ENCODE peak calls at places on chromosomes 7 and 10, in nine cellular contexts. One of them, this sample, is unnamed.

GRCh38 chr7:49367072-49367471 is 406.4 kb upstream of the VWC2 start:
- DNase-seq in heart right ventricle: no peak
- DNase-seq in cardiac muscle cell: no peak
- DNase-seq in upper lobe of left lung: no peak
- DNase-seq in psoas muscle: no peak
- DNase-seq in spleen: no peak
- DNase-seq in dorsolateral prefrontal cortex: no peak
- DNase-seq in neural progenitor cell: no peak
- DNase-seq in activated B cell treated with CpG ODN at 0.5 μM for 24 hours: no peak
- DNase-seq in this sample: no peak

GRCh38 chr10:119270893-119271361 is 63.6 kb downstream of the GRK5 start:
- DNase-seq in heart right ventricle: peak; percentile 88
- DNase-seq in cardiac muscle cell: peak; percentile 85
- DNase-seq in upper lobe of left lung: peak; percentile 91
- DNase-seq in psoas muscle: peak; percentile 73
- DNase-seq in spleen: peak; percentile 94
- DNase-seq in dorsolateral prefrontal cortex: no peak
- DNase-seq in neural progenitor cell: no peak
- DNase-seq in activated B cell treated with CpG ODN at 0.5 μM for 24 hours: peak; percentile 45
- DNase-seq in this sample: peak; percentile 75

GRCh38 chr10:85862771-85863170 is 503.8 kb downstream of the GRID1 start:
- DNase-seq in heart right ventricle: no peak
- DNase-seq in cardiac muscle cell: no peak
- DNase-seq in upper lobe of left lung: no peak
- DNase-seq in psoas muscle: no peak
- DNase-seq in spleen: no peak
- DNase-seq in dorsolateral prefrontal cortex: no peak
- DNase-seq in neural progenitor cell: no peak
- DNase-seq in activated B cell treated with CpG ODN at 0.5 μM for 24 hours: no peak
- DNase-seq in this sample: no peak

GRCh38 chr10:127309609-127310008 is 113.2 kb upstream of the INSYN2A start:
- DNase-seq in heart right ventricle: no peak
- DNase-seq in cardiac muscle cell: peak; percentile 6
- DNase-seq in upper lobe of left lung: no peak
- DNase-seq in psoas muscle: no peak
- DNase-seq in spleen: no peak
- DNase-seq in dorsolateral prefrontal cortex: no peak
- DNase-seq in neural progenitor cell: no peak
- DNase-seq in activated B cell treated with CpG ODN at 0.5 μM for 24 hours: no peak
- DNase-seq in this sample: no peak

GRCh38 chr10:17175551-17175950 is 25.9 kb downstream of the TRDMT1 start:
- DNase-seq in heart right ventricle: no peak
- DNase-seq in cardiac muscle cell: peak; percentile 41
- DNase-seq in upper lobe of left lung: no peak
- DNase-seq in psoas muscle: no peak
- DNase-seq in spleen: no peak
- DNase-seq in dorsolateral prefrontal cortex: no peak
- DNase-seq in neural progenitor cell: peak; percentile 39
- DNase-seq in activated B cell treated with CpG ODN at 0.5 μM for 24 hours: no peak
- DNase-seq in this sample: no peak

GRCh38 chr10:19663344-19663743 is 152.9 kb upstream of the PLXDC2 start:
- DNase-seq in heart right ventricle: no peak
- DNase-seq in cardiac muscle cell: no peak
- DNase-seq in upper lobe of left lung: no peak
- DNase-seq in psoas muscle: no peak
- DNase-seq in spleen: no peak
- DNase-seq in dorsolateral prefrontal cortex: no peak
- DNase-seq in neural progenitor cell: peak; percentile 6
- DNase-seq in activated B cell treated with CpG ODN at 0.5 μM for 24 hours: no peak
- DNase-seq in this sample: no peak

GRCh38 chr7:33299425-33299824 is 170.1 kb downstream of the BBS9 start:
- DNase-seq in heart right ventricle: no peak
- DNase-seq in cardiac muscle cell: no peak
- DNase-seq in upper lobe of left lung: no peak
- DNase-seq in psoas muscle: no peak
- DNase-seq in spleen: no peak
- DNase-seq in dorsolateral prefrontal cortex: no peak
- DNase-seq in neural progenitor cell: no peak
- DNase-seq in activated B cell treated with CpG ODN at 0.5 μM for 24 hours: no peak
- DNase-seq in this sample: no peak

GRCh38 chr10:125256026-125256425 is 95.7 kb upstream of the CTBP2 start:
- DNase-seq in heart right ventricle: no peak
- DNase-seq in cardiac muscle cell: no peak
- DNase-seq in upper lobe of left lung: no peak
- DNase-seq in psoas muscle: no peak
- DNase-seq in spleen: no peak
- DNase-seq in dorsolateral prefrontal cortex: no peak
- DNase-seq in neural progenitor cell: no peak
- DNase-seq in activated B cell treated with CpG ODN at 0.5 μM for 24 hours: no peak
- DNase-seq in this sample: no peak

GRCh38 chr10:132397671-132398565 is 918 bp downstream of the PWWP2B start:
- DNase-seq in heart right ventricle: peak; percentile 47
- DNase-seq in cardiac muscle cell: peak; percentile 45
- DNase-seq in upper lobe of left lung: peak; percentile 89
- DNase-seq in psoas muscle: peak; percentile 72
- DNase-seq in spleen: peak; percentile 92
- DNase-seq in dorsolateral prefrontal cortex: no peak
- DNase-seq in neural progenitor cell: peak; percentile 58
- DNase-seq in activated B cell treated with CpG ODN at 0.5 μM for 24 hours: peak; percentile 56
- DNase-seq in this sample: peak; percentile 40

GRCh38 chr10:132395704-132396494 is 1.1 kb upstream of the PWWP2B start:
- DNase-seq in heart right ventricle: peak; percentile 83
- DNase-seq in cardiac muscle cell: peak; percentile 57
- DNase-seq in upper lobe of left lung: peak; percentile 94
- DNase-seq in psoas muscle: peak; percentile 89
- DNase-seq in spleen: peak; percentile 95
- DNase-seq in dorsolateral prefrontal cortex: no peak
- DNase-seq in neural progenitor cell: peak; percentile 81
- DNase-seq in activated B cell treated with CpG ODN at 0.5 μM for 24 hours: peak; percentile 49
- DNase-seq in this sample: no peak

GRCh38 chr10:132394936-132395703 is 1.9 kb upstream of the PWWP2B start:
- DNase-seq in heart right ventricle: peak; percentile 12
- DNase-seq in cardiac muscle cell: no peak
- DNase-seq in upper lobe of left lung: peak; percentile 66
- DNase-seq in psoas muscle: no peak
- DNase-seq in spleen: peak; percentile 82
- DNase-seq in dorsolateral prefrontal cortex: no peak
- DNase-seq in neural progenitor cell: no peak
- DNase-seq in activated B cell treated with CpG ODN at 0.5 μM for 24 hours: no peak
- DNase-seq in this sample: no peak

GRCh38 chr10:132397036-132397541 is at the start of gene PWWP2B:
- DNase-seq in heart right ventricle: peak; percentile 71
- DNase-seq in cardiac muscle cell: peak; percentile 48
- DNase-seq in upper lobe of left lung: peak; percentile 96
- DNase-seq in psoas muscle: peak; percentile 79
- DNase-seq in spleen: peak; percentile 94
- DNase-seq in dorsolateral prefrontal cortex: no peak
- DNase-seq in neural progenitor cell: peak; percentile 70
- DNase-seq in activated B cell treated with CpG ODN at 0.5 μM for 24 hours: peak; percentile 67
- DNase-seq in this sample: peak; percentile 64

DNA sequence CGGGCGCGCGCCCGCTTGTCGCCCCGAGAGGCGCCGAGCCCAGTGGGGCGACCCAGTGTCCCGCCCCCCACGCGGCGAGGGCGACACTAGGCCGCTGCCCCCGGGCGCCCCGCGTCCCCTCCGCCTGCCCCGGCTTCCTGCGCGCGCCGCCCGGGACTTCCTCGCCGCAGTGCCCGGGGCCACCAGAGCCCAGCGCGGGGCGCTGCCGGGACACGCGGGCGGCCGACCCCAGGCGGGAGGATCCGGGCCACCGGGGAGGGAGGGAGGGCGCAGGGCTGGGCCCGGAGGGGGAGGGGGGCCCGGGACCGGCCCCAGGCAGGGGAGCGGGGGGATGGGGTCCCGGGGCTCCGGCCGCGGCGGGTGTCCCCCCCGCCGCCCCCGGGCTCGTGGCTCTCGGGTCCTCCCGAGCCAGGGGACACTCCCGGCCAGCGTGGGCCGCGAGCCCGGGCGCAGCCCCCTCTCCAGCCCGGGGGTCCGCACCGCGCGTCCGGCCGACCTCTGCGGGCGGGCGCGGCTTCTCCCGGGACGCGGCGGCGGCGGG is 435 bp upstream of the PWWP2B start:
- DNase-seq in heart right ventricle: peak; percentile 73
- DNase-seq in cardiac muscle cell: peak; percentile 56
- DNase-seq in upper lobe of left lung: peak; percentile 95
- DNase-seq in psoas muscle: peak; percentile 89
- DNase-seq in spleen: peak; percentile 96
- DNase-seq in dorsolateral prefrontal cortex: no peak
- DNase-seq in neural progenitor cell: peak; percentile 86
- DNase-seq in activated B cell treated with CpG ODN at 0.5 μM for 24 hours: peak; percentile 74
- DNase-seq in this sample: peak; percentile 75
- TF ChIP-seq CTCF in heart right ventricle: no peak
- TF ChIP-seq CTCF in cardiac muscle cell: no peak
- TF ChIP-seq CTCF in upper lobe of left lung: peak; percentile 91
- TF ChIP-seq CTCF in psoas muscle: peak; percentile 38
- TF ChIP-seq CTCF in spleen: peak; percentile 57
- TF ChIP-seq CTCF in dorsolateral prefrontal cortex: no peak
- TF ChIP-seq CTCF in neural progenitor cell: peak; percentile 48
- TF ChIP-seq CTCF in activated B cell treated with CpG ODN at 0.5 μM for 24 hours: no peak
- TF ChIP-seq CTCF in this sample: peak; percentile 17

GRCh38 chr10:123507298-123507697 is 158.9 kb upstream of the GPR26 start:
- DNase-seq in heart right ventricle: no peak
- DNase-seq in cardiac muscle cell: no peak
- DNase-seq in upper lobe of left lung: no peak
- DNase-seq in psoas muscle: no peak
- DNase-seq in spleen: no peak
- DNase-seq in dorsolateral prefrontal cortex: no peak
- DNase-seq in neural progenitor cell: no peak
- DNase-seq in activated B cell treated with CpG ODN at 0.5 μM for 24 hours: no peak
- DNase-seq in this sample: no peak
- TF ChIP-seq CTCF in heart right ventricle: no peak
- TF ChIP-seq CTCF in cardiac muscle cell: no peak
- TF ChIP-seq CTCF in upper lobe of left lung: no peak
- TF ChIP-seq CTCF in psoas muscle: no peak
- TF ChIP-seq CTCF in spleen: no peak
- TF ChIP-seq CTCF in dorsolateral prefrontal cortex: no peak
- TF ChIP-seq CTCF in neural progenitor cell: no peak
- TF ChIP-seq CTCF in activated B cell treated with CpG ODN at 0.5 μM for 24 hours: no peak
- TF ChIP-seq CTCF in this sample: no peak

DNA sequence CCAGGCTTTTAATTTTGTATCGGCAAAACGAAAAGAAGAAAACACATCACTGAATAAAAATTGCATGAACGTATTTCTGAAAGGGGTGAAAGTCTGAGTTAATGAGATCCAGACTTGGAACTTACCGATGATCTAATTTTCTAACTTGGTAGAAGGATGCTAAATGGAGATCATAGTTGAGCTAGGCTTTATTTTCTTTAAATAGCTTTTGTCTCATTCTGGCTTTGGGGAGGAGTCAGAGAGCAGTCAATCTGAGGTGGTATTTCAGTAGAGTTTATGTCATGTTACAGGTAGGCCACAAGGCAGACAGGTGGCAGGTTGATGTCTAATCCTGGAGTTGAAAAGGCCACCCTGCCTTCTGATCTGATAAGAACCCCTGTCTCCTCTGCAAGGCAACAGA is 161.9 kb downstream of the KIAA1217 start:
- DNase-seq in heart right ventricle: no peak
- DNase-seq in cardiac muscle cell: no peak
- DNase-seq in upper lobe of left lung: no peak
- DNase-seq in psoas muscle: no peak
- DNase-seq in spleen: no peak
- DNase-seq in dorsolateral prefrontal cortex: no peak
- DNase-seq in neural progenitor cell: no peak
- DNase-seq in activated B cell treated with CpG ODN at 0.5 μM for 24 hours: no peak
- DNase-seq in this sample: no peak
- TF ChIP-seq CTCF in heart right ventricle: no peak
- TF ChIP-seq CTCF in cardiac muscle cell: no peak
- TF ChIP-seq CTCF in upper lobe of left lung: no peak
- TF ChIP-seq CTCF in psoas muscle: no peak
- TF ChIP-seq CTCF in spleen: no peak
- TF ChIP-seq CTCF in dorsolateral prefrontal cortex: no peak
- TF ChIP-seq CTCF in neural progenitor cell: no peak
- TF ChIP-seq CTCF in activated B cell treated with CpG ODN at 0.5 μM for 24 hours: no peak
- TF ChIP-seq CTCF in this sample: no peak

GRCh38 chr7:47195641-47196040 is 386.3 kb downstream of the TNS3 start:
- DNase-seq in heart right ventricle: no peak
- DNase-seq in cardiac muscle cell: no peak
- DNase-seq in upper lobe of left lung: peak; percentile 25
- DNase-seq in psoas muscle: no peak
- DNase-seq in spleen: no peak
- DNase-seq in dorsolateral prefrontal cortex: no peak
- DNase-seq in neural progenitor cell: peak; percentile 17
- DNase-seq in activated B cell treated with CpG ODN at 0.5 μM for 24 hours: no peak
- DNase-seq in this sample: no peak
- TF ChIP-seq CTCF in heart right ventricle: no peak
- TF ChIP-seq CTCF in cardiac muscle cell: peak; percentile 23
- TF ChIP-seq CTCF in upper lobe of left lung: no peak
- TF ChIP-seq CTCF in psoas muscle: peak; percentile 6
- TF ChIP-seq CTCF in spleen: no peak
- TF ChIP-seq CTCF in dorsolateral prefrontal cortex: no peak
- TF ChIP-seq CTCF in neural progenitor cell: peak; percentile 50
- TF ChIP-seq CTCF in activated B cell treated with CpG ODN at 0.5 μM for 24 hours: no peak
- TF ChIP-seq CTCF in this sample: no peak

GRCh38 chr7:141665208-141666035 is 36.5 kb downstream of the DENND11 start:
- DNase-seq in heart right ventricle: no peak
- DNase-seq in cardiac muscle cell: no peak
- DNase-seq in upper lobe of left lung: no peak
- DNase-seq in psoas muscle: no peak
- DNase-seq in spleen: no peak
- DNase-seq in dorsolateral prefrontal cortex: no peak
- DNase-seq in neural progenitor cell: no peak
- DNase-seq in activated B cell treated with CpG ODN at 0.5 μM for 24 hours: no peak
- DNase-seq in this sample: no peak
- TF ChIP-seq CTCF in heart right ventricle: no peak
- TF ChIP-seq CTCF in cardiac muscle cell: no peak
- TF ChIP-seq CTCF in upper lobe of left lung: no peak
- TF ChIP-seq CTCF in psoas muscle: no peak
- TF ChIP-seq CTCF in spleen: no peak
- TF ChIP-seq CTCF in dorsolateral prefrontal cortex: no peak
- TF ChIP-seq CTCF in neural progenitor cell: no peak
- TF ChIP-seq CTCF in activated B cell treated with CpG ODN at 0.5 μM for 24 hours: no peak
- TF ChIP-seq CTCF in this sample: no peak

GRCh38 chr10:115136616-115137015 is 43.5 kb downstream of the ATRNL1 start:
- DNase-seq in heart right ventricle: no peak
- DNase-seq in cardiac muscle cell: no peak
- DNase-seq in upper lobe of left lung: no peak
- DNase-seq in psoas muscle: no peak
- DNase-seq in spleen: no peak
- DNase-seq in dorsolateral prefrontal cortex: no peak
- DNase-seq in neural progenitor cell: no peak
- DNase-seq in activated B cell treated with CpG ODN at 0.5 μM for 24 hours: no peak
- DNase-seq in this sample: no peak

GRCh38 chr10:115141254-115141653 is 48.1 kb downstream of the ATRNL1 start:
- DNase-seq in heart right ventricle: no peak
- DNase-seq in cardiac muscle cell: peak; percentile 29
- DNase-seq in upper lobe of left lung: no peak
- DNase-seq in psoas muscle: no peak
- DNase-seq in spleen: no peak
- DNase-seq in dorsolateral prefrontal cortex: no peak
- DNase-seq in neural progenitor cell: peak; percentile 28
- DNase-seq in activated B cell treated with CpG ODN at 0.5 μM for 24 hours: no peak
- DNase-seq in this sample: no peak
- TF ChIP-seq CTCF in heart right ventricle: peak; percentile 39
- TF ChIP-seq CTCF in cardiac muscle cell: peak; percentile 42
- TF ChIP-seq CTCF in upper lobe of left lung: no peak
- TF ChIP-seq CTCF in psoas muscle: peak; percentile 15
- TF ChIP-seq CTCF in spleen: no peak
- TF ChIP-seq CTCF in dorsolateral prefrontal cortex: peak; percentile 42
- TF ChIP-seq CTCF in neural progenitor cell: peak; percentile 65
- TF ChIP-seq CTCF in activated B cell treated with CpG ODN at 0.5 μM for 24 hours: no peak
- TF ChIP-seq CTCF in this sample: no peak

GRCh38 chr10:78045237-78045636 is 11.6 kb downstream of the RPS24 start:
- DNase-seq in heart right ventricle: no peak
- DNase-seq in cardiac muscle cell: no peak
- DNase-seq in upper lobe of left lung: no peak
- DNase-seq in psoas muscle: no peak
- DNase-seq in spleen: no peak
- DNase-seq in dorsolateral prefrontal cortex: no peak
- DNase-seq in neural progenitor cell: no peak
- DNase-seq in activated B cell treated with CpG ODN at 0.5 μM for 24 hours: no peak
- DNase-seq in this sample: no peak
- TF ChIP-seq CTCF in heart right ventricle: no peak
- TF ChIP-seq CTCF in cardiac muscle cell: no peak
- TF ChIP-seq CTCF in upper lobe of left lung: no peak
- TF ChIP-seq CTCF in psoas muscle: no peak
- TF ChIP-seq CTCF in spleen: no peak
- TF ChIP-seq CTCF in dorsolateral prefrontal cortex: no peak
- TF ChIP-seq CTCF in neural progenitor cell: no peak
- TF ChIP-seq CTCF in activated B cell treated with CpG ODN at 0.5 μM for 24 hours: no peak
- TF ChIP-seq CTCF in this sample: no peak

This sample was measured in natural killer cell.